ENCODE peak calls at places on chromosome 18, in nine cellular contexts. T, N, D, Q, I, Y, O, M and W are unnamed samples.

GRCh38 chr18:71682591-71682990 is 861.6 kb downstream of the CBLN2 start:
- DNase-seq in T (no peak), M (no peak), O (no peak), N (no peak), I (no peak), Y (no peak), Q (no peak), D (no peak), W (no peak)

GRCh38 chr18:56574827-56575226 is 63.6 kb downstream of the TXNL1 start:
- DNase-seq in Q (peak; percentile 41), N (no peak), O (no peak), M (no peak), T (no peak), I (no peak), Y (no peak), D (no peak), W (no peak)

GRCh38 chr18:13868501-13869271 is 44.7 kb downstream of the MC5R start:
- DNase-seq in N (peak; percentile 61), I (no peak), Q (no peak), D (peak; percentile 69), Y (no peak), M (no peak), O (no peak), T (no peak), W (no peak)

GRCh38 chr18:76968073-76968472 is 145.7 kb downstream of the ZNF236 start:
- DNase-seq in T (no peak), N (peak; percentile 52), Y (no peak), Q (no peak), O (no peak), D (peak; percentile 88), I (no peak), M (no peak), W (no peak)

GRCh38 chr18:21602302-21602592 is 1.7 kb upstream of the ESCO1 start:
- DNase-seq in M (no peak), O (no peak), D (no peak), T (no peak), Y (no peak), I (no peak), N (no peak), Q (no peak), W (no peak)

GRCh38 chr18:46158498-46158897 is 54.3 kb downstream of the HAUS1 start:
- DNase-seq in Y (peak; percentile 47), O (no peak), N (no peak), I (no peak), T (no peak), D (no peak), M (peak; percentile 5), Q (no peak), W (no peak)

GRCh38 chr18:32730620-32731021 is 42.2 kb downstream of the KLHL14 start:
- DNase-seq in Q (no peak), N (no peak), I (no peak), T (no peak), D (no peak), Y (no peak), O (no peak), M (no peak), W (no peak)

GRCh38 chr18:59719533-59720325 is 22.5 kb upstream of the CCBE1 start:
- DNase-seq in Y (no peak), M (no peak), N (no peak), T (no peak), I (no peak), O (no peak), D (no peak), Q (no peak), W (no peak)

GRCh38 chr18:44552706-44553105 is 128.0 kb upstream of the SETBP1 start:
- DNase-seq in Q (no peak), N (no peak), Y (no peak), O (no peak), T (no peak), M (no peak), I (no peak), D (peak; percentile 60), W (no peak)

GRCh38 chr18:44556296-44556695 is 124.4 kb upstream of the SETBP1 start:
- DNase-seq in T (no peak), Y (no peak), D (no peak), N (no peak), Q (no peak), I (no peak), O (no peak), M (no peak), W (no peak)

GRCh38 chr18:44557626-44558151 is 123.0 kb upstream of the SETBP1 start:
- DNase-seq in Y (no peak), O (no peak), I (no peak), D (no peak), Q (no peak), T (no peak), N (no peak), M (no peak), W (no peak)
- TF ChIP-seq POLR2AphosphoS5 in Y (no peak), O (no peak), I (no peak), D (no peak), Q (no peak), T (no peak), N (no peak), M (no peak), W (no peak)

DNA sequence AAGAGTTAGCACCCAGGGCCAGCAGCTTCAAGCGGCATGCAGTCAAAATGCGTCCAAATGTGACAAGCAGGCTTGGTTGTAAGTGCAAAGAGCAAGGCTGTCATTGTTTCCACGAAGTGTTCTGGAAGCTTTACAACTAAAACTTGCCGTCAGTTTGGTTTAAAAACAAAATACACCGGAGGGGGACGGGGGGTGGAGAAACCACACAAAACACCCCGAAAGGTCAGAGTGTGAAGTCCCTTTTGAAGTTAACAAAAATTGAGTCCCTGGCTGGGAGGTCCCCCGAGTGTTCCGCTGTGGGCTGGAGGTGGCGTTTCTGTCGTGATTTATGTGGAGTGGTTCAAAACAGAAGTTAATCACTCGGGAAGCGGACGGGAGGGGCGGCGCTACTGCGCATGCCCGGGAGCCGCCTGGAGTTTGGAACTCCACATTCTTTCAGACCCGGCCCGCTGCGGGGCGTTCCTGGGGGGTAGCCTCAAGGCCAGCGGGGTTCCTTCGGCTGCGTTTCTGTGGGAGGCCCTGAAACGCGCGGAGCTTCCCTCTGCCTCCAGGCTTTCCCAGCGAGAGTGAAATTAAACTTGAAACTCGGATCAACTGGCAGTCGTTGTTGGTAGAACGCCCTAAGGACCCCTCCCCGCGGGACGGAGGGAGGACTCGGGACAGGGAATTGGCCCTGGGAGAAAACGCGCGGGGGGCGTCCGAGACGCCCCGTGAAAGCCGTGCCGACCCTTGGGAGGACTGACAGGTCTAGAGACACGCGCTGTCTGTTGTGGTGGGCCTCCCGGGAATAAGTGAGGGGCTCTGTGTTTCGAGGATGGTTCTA is 1.4 kb downstream of the TGIF1 start:
- DNase-seq in D (peak; percentile 89), M (peak; percentile 94), T (no peak), N (peak; percentile 98), Q (peak; percentile 94), O (peak; percentile 97), Y (peak; percentile 97), I (no peak), W (peak; percentile 85)
- TF ChIP-seq POLR2AphosphoS5 in D (peak; percentile 23), M (peak; percentile 96), T (peak; percentile 44), N (peak; percentile 92), Q (peak; percentile 82), O (peak; percentile 97), Y (peak; percentile 82), I (no peak), W (peak; percentile 38)

GRCh38 chr18:63186934-63187574 is 132.5 kb downstream of the BCL2 start:
- DNase-seq in M (no peak), D (no peak), T (no peak), Q (no peak), Y (no peak), I (no peak), O (no peak), N (no peak), W (no peak)

GRCh38 chr18:63188063-63188462 is 131.5 kb downstream of the BCL2 start:
- DNase-seq in I (no peak), T (no peak), Q (no peak), D (no peak), N (no peak), M (no peak), O (no peak), Y (no peak), W (no peak)

GRCh38 chr18:63186520-63186919 is 133.0 kb downstream of the BCL2 start:
- DNase-seq in Q (no peak), T (no peak), I (no peak), D (no peak), M (no peak), O (no peak), N (no peak), Y (no peak), W (no peak)

GRCh38 chr18:63183952-63184351 is 135.6 kb downstream of the BCL2 start:
- DNase-seq in Y (no peak), Q (no peak), T (no peak), N (no peak), M (no peak), D (no peak), O (no peak), I (no peak), W (no peak)

GRCh38 chr18:63185979-63186378 is 133.6 kb downstream of the BCL2 start:
- DNase-seq in T (no peak), Q (no peak), Y (no peak), O (no peak), D (no peak), N (no peak), M (no peak), I (no peak), W (no peak)
- TF ChIP-seq POLR2AphosphoS5 in T (no peak), Q (no peak), Y (no peak), O (peak; percentile 79), D (no peak), N (no peak), M (no peak), I (no peak), W (no peak)

GRCh38 chr18:11160303-11160702 is 10.9 kb upstream of the PIEZO2 start:
- DNase-seq in I (no peak), M (no peak), Y (no peak), Q (no peak), N (no peak), O (no peak), T (no peak), D (no peak), W (no peak)

GRCh38 chr18:11162889-11163288 is 13.5 kb upstream of the PIEZO2 start:
- DNase-seq in T (no peak), I (no peak), Y (no peak), D (no peak), M (no peak), Q (no peak), N (no peak), O (no peak), W (no peak)

GRCh38 chr18:11165138-11165537 is 15.8 kb upstream of the PIEZO2 start:
- DNase-seq in O (no peak), D (no peak), T (no peak), N (no peak), I (no peak), Q (no peak), Y (no peak), M (no peak), W (no peak)

GRCh38 chr18:11165952-11166351 is 16.6 kb upstream of the PIEZO2 start:
- DNase-seq in T (no peak), D (no peak), N (no peak), M (no peak), O (no peak), Q (no peak), Y (no peak), I (no peak), W (no peak)

GRCh38 chr18:11163668-11164067 is 14.3 kb upstream of the PIEZO2 start:
- DNase-seq in T (no peak), I (no peak), Q (no peak), N (peak; percentile 88), D (peak; percentile 75), O (no peak), M (no peak), Y (no peak), W (no peak)
- TF ChIP-seq POLR2AphosphoS5 in T (no peak), I (no peak), Q (no peak), N (no peak), D (no peak), O (no peak), M (no peak), Y (no peak), W (no peak)